ENCODE peak calls at places on chromosomes 2 and 18, in nine cellular contexts. Z, Y, B, F, L, C, T, P and S are unnamed samples.
A peak's percentile ranks its signal among the peaks of the same experiment; 100 is the strongest.

GRCh38 chr2:73112026-73112912 is 479 bp downstream of the RAB11FIP5 start:
- DNase-seq in P (peak; percentile 48), L (peak; percentile 54), Y (peak; percentile 39), C (no peak), F (peak; percentile 31), Z (peak; percentile 51), T (peak; percentile 66), B (peak; percentile 20), S (no peak)

GRCh38 chr2:226618875-226619605 is 180.6 kb downstream of the IRS1 start:
- DNase-seq in P (no peak), L (no peak), C (no peak), B (no peak), Y (no peak), Z (no peak), F (no peak), T (no peak), S (no peak)

GRCh38 chr2:59176737-59177136 is 935.6 kb upstream of the FANCL start:
- DNase-seq in Y (no peak), B (no peak), P (no peak), Z (no peak), L (no peak), T (no peak), C (no peak), F (no peak), S (no peak)

GRCh38 chr2:27734305-27734704 is 37.2 kb upstream of the MRPL33 start:
- DNase-seq in F (no peak), L (no peak), P (no peak), B (no peak), Y (no peak), Z (no peak), C (no peak), T (no peak), S (no peak)

GRCh38 chr2:1854747-1855146 is 110.4 kb upstream of the PXDN start:
- DNase-seq in B (peak; percentile 18), L (no peak), T (no peak), Y (peak; percentile 19), P (peak; percentile 53), F (no peak), C (peak; percentile 79), Z (peak; percentile 64), S (peak; percentile 83)

GRCh38 chr2:86622409-86622877 is 1.2 kb downstream of the RNF103 start:
- DNase-seq in B (no peak), P (no peak), Y (peak; percentile 45), T (peak; percentile 74), L (peak; percentile 53), F (peak; percentile 62), Z (peak; percentile 31), C (peak; percentile 23), S (peak; percentile 35)

GRCh38 chr18:50194623-50195532 is at the start of gene MYO5B:
- DNase-seq in F (peak; percentile 88), B (peak; percentile 40), P (peak; percentile 88), T (no peak), L (peak; percentile 53), Y (peak; percentile 73), Z (peak; percentile 55), C (no peak), S (no peak)

GRCh38 chr18:56562479-56562878 is 75.9 kb downstream of the TXNL1 start:
- DNase-seq in L (no peak), Y (no peak), T (no peak), Z (no peak), P (no peak), C (no peak), F (no peak), B (no peak), S (no peak)

GRCh38 chr2:220708366-220708765 is 863.7 kb downstream of the EPHA4 start:
- DNase-seq in T (no peak), B (no peak), F (no peak), Z (no peak), Y (no peak), P (no peak), C (no peak), L (no peak), S (no peak)

GRCh38 chr2:30796723-30797122 is 10.5 kb downstream of the CAPN13 start:
- DNase-seq in Z (no peak), F (no peak), C (no peak), T (no peak), P (no peak), L (no peak), Y (no peak), B (no peak), S (no peak)

GRCh38 chr2:212732860-212733259 is 194.3 kb upstream of the ERBB4 start:
- DNase-seq in L (no peak), B (no peak), F (no peak), T (no peak), P (no peak), C (no peak), Z (no peak), Y (no peak), S (no peak)

GRCh38 chr2:33167655-33168245 is 221.0 kb downstream of the LTBP1 start:
- DNase-seq in B (no peak), L (no peak), Z (no peak), T (no peak), P (no peak), Y (no peak), F (no peak), C (no peak), S (no peak)

GRCh38 chr18:64409511-64409910 is 260.6 kb upstream of the LINC00305 start:
- DNase-seq in L (no peak), Y (no peak), T (no peak), Z (peak; percentile 25), B (no peak), P (peak; percentile 17), C (no peak), F (peak; percentile 32), S (peak; percentile 25)

GRCh38 chr2:113021312-113021711 is 16.1 kb downstream of the IL36A start:
- DNase-seq in Y (no peak), B (no peak), C (no peak), Z (no peak), F (no peak), P (no peak), L (no peak), T (no peak), S (no peak)

GRCh38 chr2:229598227-229598626 is 116.1 kb downstream of the DNER start:
- DNase-seq in C (no peak), Y (no peak), T (no peak), L (no peak), Z (no peak), F (no peak), B (no peak), P (no peak), S (no peak)

GRCh38 chr2:197924483-197924882 is 120.1 kb downstream of the PLCL1 start:
- DNase-seq in C (no peak), P (no peak), Y (no peak), Z (no peak), B (no peak), L (no peak), T (no peak), F (no peak), S (no peak)

GRCh38 chr18:58484989-58485962 is 143.6 kb downstream of the ALPK2 start:
- DNase-seq in P (no peak), F (peak; percentile 49), L (no peak), T (no peak), B (no peak), C (no peak), Y (no peak), Z (peak; percentile 21), S (no peak)

GRCh38 chr2:118530976-118531375 is 316.5 kb downstream of the EN1 start:
- DNase-seq in F (no peak), C (no peak), T (no peak), Z (no peak), L (no peak), P (no peak), B (no peak), Y (no peak), S (no peak)

GRCh38 chr2:233036162-233036838 is 3.8 kb downstream of the NEU2 start:
- DNase-seq in Y (no peak), P (no peak), T (no peak), Z (no peak), L (no peak), F (no peak), B (no peak), C (no peak), S (no peak)

GRCh38 chr2:5285891-5286290 is 406.3 kb upstream of the SOX11 start:
- DNase-seq in F (no peak), B (no peak), P (no peak), C (peak; percentile 44), T (no peak), Y (no peak), Z (no peak), L (no peak), S (no peak)

GRCh38 chr2:173184031-173185004 is 108.7 kb downstream of the MAP3K20 start:
- DNase-seq in P (no peak), F (peak; percentile 53), T (peak; percentile 86), C (no peak), L (peak; percentile 45), Y (no peak), Z (no peak), B (no peak), S (peak; percentile 32)

GRCh38 chr2:218383892-218384519 is 1.9 kb downstream of the SLC11A1 start:
- DNase-seq in T (no peak), P (no peak), F (no peak), Y (no peak), C (no peak), B (no peak), Z (no peak), L (no peak), S (no peak)

GRCh38 chr2:172249986-172250385 is 147.3 kb upstream of the DLX2 start:
- DNase-seq in T (no peak), C (no peak), L (no peak), B (no peak), Z (no peak), F (no peak), Y (no peak), P (no peak), S (no peak)

GRCh38 chr2:27522400-27522945 is 25.8 kb downstream of the GCKR start:
- DNase-seq in P (no peak), B (no peak), Z (no peak), L (no peak), F (peak; percentile 4), T (no peak), C (no peak), Y (no peak), S (no peak)

GRCh38 chr2:229489016-229489415 is 217.9 kb upstream of the PID1 start:
- DNase-seq in C (peak; percentile 66), B (no peak), Z (no peak), F (no peak), T (no peak), Y (no peak), L (no peak), P (no peak), S (peak; percentile 63)

GRCh38 chr18:46437019-46437418 is 220.0 kb downstream of the LOXHD1 start:
- DNase-seq in Y (no peak), F (no peak), C (no peak), T (no peak), Z (no peak), B (no peak), L (no peak), P (no peak), S (no peak)

GRCh38 chr18:57581301-57581934 is 5.1 kb downstream of the FECH start:
- DNase-seq in L (no peak), Z (no peak), B (peak; percentile 15), T (no peak), C (no peak), Y (no peak), P (peak; percentile 49), F (peak; percentile 41), S (peak; percentile 74)

GRCh38 chr2:15058015-15058414 is 425.5 kb downstream of the LRATD1 start:
- DNase-seq in F (no peak), P (peak; percentile 23), Y (peak; percentile 38), B (no peak), T (no peak), C (no peak), L (no peak), Z (no peak), S (no peak)

GRCh38 chr2:204108301-204108700 is 171.7 kb downstream of the ICOS start:
- DNase-seq in Y (peak; percentile 57), T (no peak), Z (peak; percentile 41), L (no peak), C (no peak), F (peak; percentile 20), B (no peak), P (peak; percentile 47), S (peak; percentile 35)

GRCh38 chr2:174868916-174869315 is 104.6 kb upstream of the CHRNA1 start:
- DNase-seq in C (no peak), L (no peak), T (no peak), Y (no peak), B (no peak), P (no peak), F (no peak), Z (no peak), S (no peak)

GRCh38 chr2:220962556-220962955 is 609.5 kb downstream of the EPHA4 start:
- DNase-seq in C (no peak), P (no peak), L (no peak), Z (no peak), F (no peak), T (no peak), Y (no peak), B (no peak), S (no peak)